ENCODE peak calls at places on chromosomes 6 and 20, in ten cellular contexts. T, R, X, H, V, D, M, L, K and A are unnamed samples.

GRCh38 chr6:43076093-43076927 is at the start of gene PTK7:
- DNase-seq in V (peak), D (peak), H (peak), R (peak), L (peak), T (peak), X (peak), K (peak), M (no peak), A (no peak)

GRCh38 chr6:8269094-8269493 is 166.3 kb downstream of the SLC35B3 start:
- DNase-seq in X (no peak), R (no peak), V (no peak), D (no peak), T (no peak), L (no peak), H (no peak), M (no peak), K (no peak), A (no peak)

GRCh38 chr6:157221049-157221816 is 102.1 kb downstream of the TMEM242 start:
- DNase-seq in V (peak), K (peak), R (peak), H (peak), L (peak), D (peak), M (no peak), X (peak), T (peak), A (peak)

GRCh38 chr6:11770546-11771466 is 7.8 kb downstream of the ADTRP start:
- DNase-seq in T (peak), V (no peak), R (peak), D (no peak), K (peak), X (peak), H (no peak), M (peak), L (no peak), A (no peak)

GRCh38 chr6:10884245-10884972 is 2.4 kb upstream of the SYCP2L start:
- DNase-seq in K (no peak), D (no peak), T (no peak), V (no peak), H (no peak), L (no peak), R (no peak), M (no peak), X (no peak), A (no peak)

GRCh38 chr20:63772781-63773520 is 33.4 kb downstream of the SLC2A4RG start:
- DNase-seq in M (no peak), X (no peak), R (peak), H (no peak), K (peak), D (no peak), L (no peak), T (no peak), V (no peak), A (no peak)

GRCh38 chr6:169008641-169009040 is 245.0 kb downstream of the THBS2 start:
- DNase-seq in L (no peak), H (no peak), M (no peak), R (no peak), T (peak), K (no peak), X (no peak), D (no peak), V (peak), A (no peak)

GRCh38 chr6:81981812-81982211 is 229.3 kb upstream of the TENT5A start:
- DNase-seq in T (peak), M (no peak), X (peak), V (no peak), H (no peak), K (no peak), L (no peak), R (no peak), D (no peak), A (no peak)

GRCh38 chr6:44097782-44098317 is 29.4 kb downstream of the MRPL14 start:
- DNase-seq in K (no peak), X (no peak), H (no peak), L (no peak), D (no peak), T (no peak), M (no peak), R (no peak), V (no peak), A (no peak)

GRCh38 chr20:43642548-43642947 is 24.4 kb upstream of the MYBL2 start:
- DNase-seq in R (no peak), T (no peak), K (no peak), X (no peak), V (no peak), L (no peak), D (no peak), H (no peak), M (no peak), A (no peak)

GRCh38 chr6:125301435-125302391 is at the start of gene HDDC2:
- DNase-seq in L (peak), M (peak), R (peak), H (peak), K (peak), X (peak), T (peak), D (peak), V (peak), A (peak)

GRCh38 chr6:163243083-163243482 is 171.4 kb upstream of the QKI start:
- DNase-seq in V (no peak), R (peak), D (no peak), L (peak), K (peak), M (no peak), X (no peak), T (no peak), H (no peak), A (no peak)

GRCh38 chr6:145427232-145427631 is 308.1 kb downstream of the EPM2A start:
- DNase-seq in M (no peak), X (no peak), K (no peak), H (no peak), R (no peak), V (no peak), T (no peak), L (no peak), D (no peak), A (no peak)

GRCh38 chr20:62724692-62725595 is 16.3 kb downstream of the NTSR1 start:
- DNase-seq in K (no peak), V (no peak), R (no peak), D (no peak), T (no peak), L (no peak), M (no peak), X (no peak), H (no peak), A (no peak)

GRCh38 chr6:87799651-87800050 is 97.6 kb upstream of the AKIRIN2 start:
- DNase-seq in H (no peak), X (no peak), R (no peak), K (no peak), L (no peak), D (peak), T (no peak), M (no peak), V (no peak), A (no peak)

GRCh38 chr6:11650297-11650696 is 112.7 kb downstream of the TMEM170B start:
- DNase-seq in R (peak), V (no peak), M (peak), H (no peak), L (no peak), K (peak), X (no peak), T (no peak), D (no peak), A (no peak)